ENCODE peak calls at places on chromosomes 1 and 21, in five cellular contexts. One of them, this sample, is unnamed.

GRCh38 chr1:109535971-109536491 is 3.6 kb upstream of the GPR61 start:
- DNase-seq in nephron progenitor cell: no peak
- DNase-seq in brain microvascular endothelial cell: no peak
- DNase-seq in COR-L47: peak
- DNase-seq in HEK293T: no peak
- DNase-seq in this sample: no peak

GRCh38 chr1:29864431-29865022 is 628.2 kb downstream of the PTPRU start:
- DNase-seq in nephron progenitor cell: no peak
- DNase-seq in brain microvascular endothelial cell: no peak
- DNase-seq in COR-L47: no peak
- DNase-seq in HEK293T: no peak
- DNase-seq in this sample: no peak

GRCh38 chr1:162145280-162145965 is 75.9 kb downstream of the NOS1AP start:
- DNase-seq in nephron progenitor cell: peak
- DNase-seq in brain microvascular endothelial cell: no peak
- DNase-seq in COR-L47: peak
- DNase-seq in HEK293T: peak
- DNase-seq in this sample: no peak

GRCh38 chr1:209168204-209168603 is 415.3 kb upstream of the CAMK1G start:
- DNase-seq in nephron progenitor cell: no peak
- DNase-seq in brain microvascular endothelial cell: no peak
- DNase-seq in COR-L47: no peak
- DNase-seq in HEK293T: no peak
- DNase-seq in this sample: peak

GRCh38 chr1:42420911-42421585 is 34.8 kb downstream of the ZMYND12 start:
- DNase-seq in nephron progenitor cell: peak
- DNase-seq in brain microvascular endothelial cell: peak
- DNase-seq in COR-L47: peak
- DNase-seq in HEK293T: peak
- DNase-seq in this sample: peak

GRCh38 chr1:55378582-55378981 is 163.4 kb upstream of the USP24 start:
- DNase-seq in nephron progenitor cell: peak
- DNase-seq in brain microvascular endothelial cell: peak
- DNase-seq in COR-L47: no peak
- DNase-seq in HEK293T: peak
- DNase-seq in this sample: no peak

GRCh38 chr1:203548917-203549708 is 55.2 kb downstream of the OPTC start:
- DNase-seq in nephron progenitor cell: no peak
- DNase-seq in brain microvascular endothelial cell: no peak
- DNase-seq in COR-L47: no peak
- DNase-seq in HEK293T: no peak
- DNase-seq in this sample: no peak

GRCh38 chr21:42002421-42002958 is 7.7 kb downstream of the ZBTB21 start:
- DNase-seq in nephron progenitor cell: no peak
- DNase-seq in brain microvascular endothelial cell: peak
- DNase-seq in COR-L47: no peak
- DNase-seq in HEK293T: no peak
- DNase-seq in this sample: peak

GRCh38 chr21:46509760-46510159 is 51.1 kb downstream of the DIP2A start:
- DNase-seq in nephron progenitor cell: no peak
- DNase-seq in brain microvascular endothelial cell: peak
- DNase-seq in COR-L47: peak
- DNase-seq in HEK293T: no peak
- DNase-seq in this sample: peak

GRCh38 chr1:212238552-212238951 is 46.7 kb upstream of the PPP2R5A start:
- DNase-seq in nephron progenitor cell: no peak
- DNase-seq in brain microvascular endothelial cell: no peak
- DNase-seq in COR-L47: no peak
- DNase-seq in HEK293T: no peak
- DNase-seq in this sample: no peak

GRCh38 chr1:51175278-51175677 is 60.8 kb upstream of the RNF11 start:
- DNase-seq in nephron progenitor cell: no peak
- DNase-seq in brain microvascular endothelial cell: no peak
- DNase-seq in COR-L47: no peak
- DNase-seq in HEK293T: no peak
- DNase-seq in this sample: no peak

GRCh38 chr1:39160703-39161102 is 43.8 kb upstream of the MACF1 start:
- DNase-seq in nephron progenitor cell: no peak
- DNase-seq in brain microvascular endothelial cell: no peak
- DNase-seq in COR-L47: no peak
- DNase-seq in HEK293T: no peak
- DNase-seq in this sample: no peak

GRCh38 chr21:38852278-38852677 is 46.5 kb downstream of the ETS2 start:
- DNase-seq in nephron progenitor cell: no peak
- DNase-seq in brain microvascular endothelial cell: no peak
- DNase-seq in COR-L47: no peak
- DNase-seq in HEK293T: no peak
- DNase-seq in this sample: no peak

GRCh38 chr1:115089443-115090340 is at the start of gene TSPAN2:
- DNase-seq in nephron progenitor cell: peak
- DNase-seq in brain microvascular endothelial cell: peak
- DNase-seq in COR-L47: peak
- DNase-seq in HEK293T: peak
- DNase-seq in this sample: no peak

GRCh38 chr1:227303662-227304061 is 14.6 kb downstream of the CDC42BPA start:
- DNase-seq in nephron progenitor cell: no peak
- DNase-seq in brain microvascular endothelial cell: no peak
- DNase-seq in COR-L47: no peak
- DNase-seq in HEK293T: no peak
- DNase-seq in this sample: no peak

GRCh38 chr1:208213786-208214185 is 30.4 kb downstream of the PLXNA2 start:
- DNase-seq in nephron progenitor cell: no peak
- DNase-seq in brain microvascular endothelial cell: no peak
- DNase-seq in COR-L47: no peak
- DNase-seq in HEK293T: no peak
- DNase-seq in this sample: no peak

GRCh38 chr1:227887697-227888403 is 59.9 kb downstream of the WNT9A start:
- DNase-seq in nephron progenitor cell: peak
- DNase-seq in brain microvascular endothelial cell: no peak
- DNase-seq in COR-L47: no peak
- DNase-seq in HEK293T: no peak
- DNase-seq in this sample: no peak

GRCh38 chr21:45362077-45362747 is 42.8 kb upstream of the COL18A1 start:
- DNase-seq in nephron progenitor cell: no peak
- DNase-seq in brain microvascular endothelial cell: no peak
- DNase-seq in COR-L47: no peak
- DNase-seq in HEK293T: no peak
- DNase-seq in this sample: no peak

GRCh38 chr1:21919520-21919919 is 17.6 kb downstream of the HSPG2 start:
- DNase-seq in nephron progenitor cell: no peak
- DNase-seq in brain microvascular endothelial cell: peak
- DNase-seq in COR-L47: no peak
- DNase-seq in HEK293T: no peak
- DNase-seq in this sample: peak

GRCh38 chr1:78619803-78620579 is at the start of gene IFI44L:
- DNase-seq in nephron progenitor cell: no peak
- DNase-seq in brain microvascular endothelial cell: peak
- DNase-seq in COR-L47: no peak
- DNase-seq in HEK293T: no peak
- DNase-seq in this sample: peak

GRCh38 chr1:207823880-207824566 is 72.2 kb downstream of the CD46 start:
- DNase-seq in nephron progenitor cell: peak
- DNase-seq in brain microvascular endothelial cell: peak
- DNase-seq in COR-L47: no peak
- DNase-seq in HEK293T: peak
- DNase-seq in this sample: peak

GRCh38 chr1:228338521-228339051 is 68.0 kb downstream of the TRIM11 start:
- DNase-seq in nephron progenitor cell: peak
- DNase-seq in brain microvascular endothelial cell: no peak
- DNase-seq in COR-L47: no peak
- DNase-seq in HEK293T: no peak
- DNase-seq in this sample: no peak

GRCh38 chr21:35368326-35368725 is 319.2 kb upstream of the RUNX1 start:
- DNase-seq in nephron progenitor cell: no peak
- DNase-seq in brain microvascular endothelial cell: no peak
- DNase-seq in COR-L47: no peak
- DNase-seq in HEK293T: no peak
- DNase-seq in this sample: no peak

GRCh38 chr21:42081931-42082381 is 10.8 kb downstream of the UMODL1 start:
- DNase-seq in nephron progenitor cell: no peak
- DNase-seq in brain microvascular endothelial cell: no peak
- DNase-seq in COR-L47: no peak
- DNase-seq in HEK293T: no peak
- DNase-seq in this sample: no peak

GRCh38 chr1:3485016-3485415 is 30.6 kb downstream of the ARHGEF16 start:
- DNase-seq in nephron progenitor cell: no peak
- DNase-seq in brain microvascular endothelial cell: no peak
- DNase-seq in COR-L47: no peak
- DNase-seq in HEK293T: no peak
- DNase-seq in this sample: no peak

This sample was measured in HFFc6.